ENCODE peak calls at places on chromosome 18, in eight cellular contexts. One of them, this sample, is unnamed.

GRCh38 chr18:33123852-33124251 is 316.7 kb downstream of the CCDC178 start:
- DNase-seq in bronchial epithelial cell: no peak
- DNase-seq in cardiac fibroblast: no peak
- DNase-seq in left lung: no peak
- DNase-seq in tibial nerve: no peak
- DNase-seq in fibroblast of pulmonary artery: no peak
- DNase-seq in IMR-90: no peak
- DNase-seq in GM23338: no peak
- DNase-seq in this sample: no peak

GRCh38 chr18:3156325-3156640 is 63.5 kb downstream of the MYOM1 start:
- DNase-seq in bronchial epithelial cell: no peak
- DNase-seq in cardiac fibroblast: no peak
- DNase-seq in left lung: no peak
- DNase-seq in tibial nerve: no peak
- DNase-seq in fibroblast of pulmonary artery: no peak
- DNase-seq in IMR-90: no peak
- DNase-seq in GM23338: no peak
- DNase-seq in this sample: no peak

GRCh38 chr18:50039736-50040135 is 155.2 kb downstream of the MYO5B start:
- DNase-seq in bronchial epithelial cell: no peak
- DNase-seq in cardiac fibroblast: no peak
- DNase-seq in left lung: no peak
- DNase-seq in tibial nerve: no peak
- DNase-seq in fibroblast of pulmonary artery: no peak
- DNase-seq in IMR-90: no peak
- DNase-seq in GM23338: no peak
- DNase-seq in this sample: no peak

GRCh38 chr18:2846638-2847340 is at the start of gene EMILIN2:
- DNase-seq in bronchial epithelial cell: peak; percentile 16
- DNase-seq in cardiac fibroblast: peak; percentile 35
- DNase-seq in left lung: peak; percentile 90
- DNase-seq in tibial nerve: peak; percentile 77
- DNase-seq in fibroblast of pulmonary artery: peak; percentile 38
- DNase-seq in IMR-90: peak; percentile 14
- DNase-seq in GM23338: peak; percentile 75
- DNase-seq in this sample: peak; percentile 53

GRCh38 chr18:8367217-8367988 is 241.8 kb upstream of the RAB12 start:
- DNase-seq in bronchial epithelial cell: peak; percentile 8
- DNase-seq in cardiac fibroblast: peak; percentile 18
- DNase-seq in left lung: peak; percentile 39
- DNase-seq in tibial nerve: no peak
- DNase-seq in fibroblast of pulmonary artery: peak; percentile 12
- DNase-seq in IMR-90: no peak
- DNase-seq in GM23338: peak; percentile 91
- DNase-seq in this sample: peak; percentile 30

GRCh38 chr18:23872701-23873550 is 141.6 kb upstream of the TTC39C start:
- DNase-seq in bronchial epithelial cell: peak; percentile 98
- DNase-seq in cardiac fibroblast: no peak
- DNase-seq in left lung: no peak
- DNase-seq in tibial nerve: no peak
- DNase-seq in fibroblast of pulmonary artery: no peak
- DNase-seq in IMR-90: no peak
- DNase-seq in GM23338: peak; percentile 37
- DNase-seq in this sample: no peak

GRCh38 chr18:74013955-74014354 is 133.7 kb downstream of the FBXO15 start:
- DNase-seq in bronchial epithelial cell: peak; percentile 90
- DNase-seq in cardiac fibroblast: peak; percentile 92
- DNase-seq in left lung: no peak
- DNase-seq in tibial nerve: peak; percentile 54
- DNase-seq in fibroblast of pulmonary artery: peak; percentile 73
- DNase-seq in IMR-90: peak; percentile 57
- DNase-seq in GM23338: no peak
- DNase-seq in this sample: peak; percentile 96

GRCh38 chr18:10417191-10417590 is 37.2 kb upstream of the APCDD1 start:
- DNase-seq in bronchial epithelial cell: peak; percentile 99
- DNase-seq in cardiac fibroblast: no peak
- DNase-seq in left lung: no peak
- DNase-seq in tibial nerve: no peak
- DNase-seq in fibroblast of pulmonary artery: no peak
- DNase-seq in IMR-90: no peak
- DNase-seq in GM23338: no peak
- DNase-seq in this sample: no peak

GRCh38 chr18:5073026-5073944 is 123.8 kb downstream of the AKAIN1 start:
- DNase-seq in bronchial epithelial cell: peak; percentile 30
- DNase-seq in cardiac fibroblast: peak; percentile 61
- DNase-seq in left lung: no peak
- DNase-seq in tibial nerve: peak; percentile 11
- DNase-seq in fibroblast of pulmonary artery: peak; percentile 51
- DNase-seq in IMR-90: peak; percentile 15
- DNase-seq in GM23338: peak; percentile 81
- DNase-seq in this sample: peak; percentile 44

GRCh38 chr18:35616664-35617423 is 35.3 kb downstream of the GALNT1 start:
- DNase-seq in bronchial epithelial cell: peak; percentile 96
- DNase-seq in cardiac fibroblast: peak; percentile 94
- DNase-seq in left lung: peak; percentile 73
- DNase-seq in tibial nerve: peak; percentile 10
- DNase-seq in fibroblast of pulmonary artery: peak; percentile 84
- DNase-seq in IMR-90: peak; percentile 92
- DNase-seq in GM23338: peak; percentile 48
- DNase-seq in this sample: peak; percentile 95

GRCh38 chr18:56568986-56569385 is 69.4 kb downstream of the TXNL1 start:
- DNase-seq in bronchial epithelial cell: no peak
- DNase-seq in cardiac fibroblast: no peak
- DNase-seq in left lung: no peak
- DNase-seq in tibial nerve: no peak
- DNase-seq in fibroblast of pulmonary artery: no peak
- DNase-seq in IMR-90: no peak
- DNase-seq in GM23338: no peak
- DNase-seq in this sample: no peak

GRCh38 chr18:56565059-56565458 is 73.3 kb downstream of the TXNL1 start:
- DNase-seq in bronchial epithelial cell: no peak
- DNase-seq in cardiac fibroblast: no peak
- DNase-seq in left lung: no peak
- DNase-seq in tibial nerve: no peak
- DNase-seq in fibroblast of pulmonary artery: no peak
- DNase-seq in IMR-90: no peak
- DNase-seq in GM23338: no peak
- DNase-seq in this sample: no peak

GRCh38 chr18:56562479-56562878 is 75.9 kb downstream of the TXNL1 start:
- DNase-seq in bronchial epithelial cell: no peak
- DNase-seq in cardiac fibroblast: no peak
- DNase-seq in left lung: no peak
- DNase-seq in tibial nerve: no peak
- DNase-seq in fibroblast of pulmonary artery: no peak
- DNase-seq in IMR-90: no peak
- DNase-seq in GM23338: no peak
- DNase-seq in this sample: no peak

GRCh38 chr18:56563568-56563967 is 74.8 kb downstream of the TXNL1 start:
- DNase-seq in bronchial epithelial cell: no peak
- DNase-seq in cardiac fibroblast: no peak
- DNase-seq in left lung: no peak
- DNase-seq in tibial nerve: no peak
- DNase-seq in fibroblast of pulmonary artery: no peak
- DNase-seq in IMR-90: no peak
- DNase-seq in GM23338: peak; percentile 94
- DNase-seq in this sample: peak; percentile 9

GRCh38 chr18:56565596-56566355 is 72.6 kb downstream of the TXNL1 start:
- DNase-seq in bronchial epithelial cell: peak; percentile 56
- DNase-seq in cardiac fibroblast: peak; percentile 87
- DNase-seq in left lung: no peak
- DNase-seq in tibial nerve: no peak
- DNase-seq in fibroblast of pulmonary artery: peak; percentile 93
- DNase-seq in IMR-90: peak; percentile 92
- DNase-seq in GM23338: no peak
- DNase-seq in this sample: peak; percentile 65
- H3K4me3 ChIP-seq in bronchial epithelial cell: no peak overlapping the region
- H3K4me3 ChIP-seq in cardiac fibroblast: no peak overlapping the region
- H3K4me3 ChIP-seq in left lung: no peak overlapping the region
- H3K4me3 ChIP-seq in tibial nerve: no peak overlapping the region
- H3K4me3 ChIP-seq in fibroblast of pulmonary artery: no peak overlapping the region
- H3K4me3 ChIP-seq in IMR-90: no peak overlapping the region
- H3K4me3 ChIP-seq in GM23338: no peak overlapping the region
- H3K4me3 ChIP-seq in this sample: no peak overlapping the region

GRCh38 chr18:9404565-9405060 is 70.0 kb downstream of the TWSG1 start:
- DNase-seq in bronchial epithelial cell: no peak
- DNase-seq in cardiac fibroblast: peak; percentile 51
- DNase-seq in left lung: no peak
- DNase-seq in tibial nerve: no peak
- DNase-seq in fibroblast of pulmonary artery: peak; percentile 60
- DNase-seq in IMR-90: no peak
- DNase-seq in GM23338: no peak
- DNase-seq in this sample: no peak

GRCh38 chr18:9405977-9406376 is 69.3 kb upstream of the RALBP1 start:
- DNase-seq in bronchial epithelial cell: no peak
- DNase-seq in cardiac fibroblast: no peak
- DNase-seq in left lung: no peak
- DNase-seq in tibial nerve: no peak
- DNase-seq in fibroblast of pulmonary artery: no peak
- DNase-seq in IMR-90: no peak
- DNase-seq in GM23338: no peak
- DNase-seq in this sample: no peak

GRCh38 chr18:9405130-9405529 is 70.2 kb upstream of the RALBP1 start:
- DNase-seq in bronchial epithelial cell: no peak
- DNase-seq in cardiac fibroblast: no peak
- DNase-seq in left lung: no peak
- DNase-seq in tibial nerve: no peak
- DNase-seq in fibroblast of pulmonary artery: no peak
- DNase-seq in IMR-90: no peak
- DNase-seq in GM23338: no peak
- DNase-seq in this sample: no peak

GRCh38 chr18:9401166-9401565 is 66.6 kb downstream of the TWSG1 start:
- DNase-seq in bronchial epithelial cell: no peak
- DNase-seq in cardiac fibroblast: peak; percentile 38
- DNase-seq in left lung: no peak
- DNase-seq in tibial nerve: no peak
- DNase-seq in fibroblast of pulmonary artery: peak; percentile 11
- DNase-seq in IMR-90: no peak
- DNase-seq in GM23338: no peak
- DNase-seq in this sample: peak; percentile 55

DNA sequence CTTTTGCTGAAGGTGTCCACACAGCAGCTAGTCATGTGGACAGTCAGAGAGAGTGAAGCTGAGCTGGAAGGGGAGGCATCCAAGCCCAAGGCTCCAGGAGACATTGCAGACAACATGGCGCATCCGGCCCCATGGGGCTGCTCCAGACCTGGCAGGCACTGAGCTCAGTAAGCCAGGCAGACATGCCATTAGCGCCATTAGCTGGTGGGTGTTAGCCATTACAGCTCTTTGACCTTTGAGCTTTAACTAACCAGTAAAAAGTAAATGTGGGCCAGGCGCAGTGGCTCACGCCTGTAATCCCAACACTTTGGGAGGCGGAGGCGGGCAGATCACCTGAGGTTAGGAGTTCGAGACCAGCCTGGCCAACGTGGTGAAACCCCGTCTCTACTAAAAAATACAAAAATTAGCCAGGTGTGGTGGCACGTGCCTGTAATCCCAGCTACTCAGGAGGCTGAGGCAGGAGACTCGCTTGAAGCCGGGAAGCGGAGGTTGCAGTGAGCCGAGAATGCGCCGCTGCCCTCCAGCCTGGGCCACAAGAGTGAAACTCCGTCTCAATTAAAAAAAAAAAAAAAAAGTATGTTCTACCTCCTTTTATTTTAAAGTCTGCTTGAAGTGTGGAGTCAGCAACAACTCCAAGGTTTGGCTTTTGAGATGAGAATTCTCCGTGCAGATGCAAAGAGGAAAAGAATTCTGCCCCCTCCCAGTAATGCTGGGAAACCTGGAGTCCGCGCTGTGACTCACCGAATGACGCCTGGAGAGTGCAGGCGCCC is 69.4 kb downstream of the TWSG1 start:
- DNase-seq in bronchial epithelial cell: no peak
- DNase-seq in cardiac fibroblast: no peak
- DNase-seq in left lung: no peak
- DNase-seq in tibial nerve: peak; percentile 12
- DNase-seq in fibroblast of pulmonary artery: no peak
- DNase-seq in IMR-90: peak; percentile 22
- DNase-seq in GM23338: peak; percentile 87
- DNase-seq in this sample: no peak
- TF ChIP-seq CTCF in bronchial epithelial cell: no peak
- TF ChIP-seq CTCF in cardiac fibroblast: no peak
- TF ChIP-seq CTCF in left lung: no peak
- TF ChIP-seq CTCF in tibial nerve: no peak
- TF ChIP-seq CTCF in fibroblast of pulmonary artery: no peak
- TF ChIP-seq CTCF in IMR-90: no peak
- TF ChIP-seq CTCF in GM23338: peak; percentile 60
- TF ChIP-seq CTCF in this sample: peak; percentile 12

GRCh38 chr18:45232058-45232457 is 383.2 kb upstream of the SLC14A2 start:
- DNase-seq in bronchial epithelial cell: no peak
- DNase-seq in cardiac fibroblast: no peak
- DNase-seq in left lung: no peak
- DNase-seq in tibial nerve: no peak
- DNase-seq in fibroblast of pulmonary artery: no peak
- DNase-seq in IMR-90: no peak
- DNase-seq in GM23338: no peak
- DNase-seq in this sample: no peak

GRCh38 chr18:45227004-45227403 is 388.3 kb upstream of the SLC14A2 start:
- DNase-seq in bronchial epithelial cell: no peak
- DNase-seq in cardiac fibroblast: no peak
- DNase-seq in left lung: no peak
- DNase-seq in tibial nerve: no peak
- DNase-seq in fibroblast of pulmonary artery: no peak
- DNase-seq in IMR-90: no peak
- DNase-seq in GM23338: peak; percentile 14
- DNase-seq in this sample: peak; percentile 24

GRCh38 chr18:45231606-45232005 is 383.7 kb upstream of the SLC14A2 start:
- DNase-seq in bronchial epithelial cell: no peak
- DNase-seq in cardiac fibroblast: no peak
- DNase-seq in left lung: no peak
- DNase-seq in tibial nerve: no peak
- DNase-seq in fibroblast of pulmonary artery: no peak
- DNase-seq in IMR-90: peak; percentile 52
- DNase-seq in GM23338: no peak
- DNase-seq in this sample: no peak

DNA sequence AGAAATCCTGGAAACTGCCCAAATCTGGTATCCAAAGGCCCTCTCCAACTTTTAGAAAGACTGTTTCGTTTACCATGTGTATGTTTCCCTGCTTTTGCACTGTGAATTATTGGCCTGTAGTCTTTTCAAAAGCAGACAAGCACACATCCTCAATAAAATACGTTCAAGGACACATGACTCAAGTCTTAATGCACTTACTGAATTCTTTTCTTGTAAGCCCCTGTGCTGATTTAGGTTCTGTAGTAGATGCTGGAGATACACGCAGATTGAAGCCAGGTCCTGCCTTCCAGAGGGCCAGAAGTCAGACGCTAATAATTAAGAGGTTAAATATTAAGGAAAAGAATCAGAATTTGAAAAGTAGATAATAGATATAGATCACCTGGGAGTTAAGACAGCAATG is 386.3 kb upstream of the SLC14A2 start:
- DNase-seq in bronchial epithelial cell: no peak
- DNase-seq in cardiac fibroblast: no peak
- DNase-seq in left lung: no peak
- DNase-seq in tibial nerve: no peak
- DNase-seq in fibroblast of pulmonary artery: no peak
- DNase-seq in IMR-90: no peak
- DNase-seq in GM23338: no peak
- DNase-seq in this sample: no peak
- H3K4me3 ChIP-seq in bronchial epithelial cell: no peak overlapping the region
- H3K4me3 ChIP-seq in cardiac fibroblast: no peak overlapping the region
- H3K4me3 ChIP-seq in left lung: no peak overlapping the region
- H3K4me3 ChIP-seq in tibial nerve: no peak overlapping the region
- H3K4me3 ChIP-seq in fibroblast of pulmonary artery: no peak overlapping the region
- H3K4me3 ChIP-seq in IMR-90: no peak overlapping the region
- H3K4me3 ChIP-seq in GM23338: no peak overlapping the region
- H3K4me3 ChIP-seq in this sample: no peak overlapping the region

GRCh38 chr18:52451851-52452250 is 111.9 kb downstream of the DCC start:
- DNase-seq in bronchial epithelial cell: no peak
- DNase-seq in cardiac fibroblast: no peak
- DNase-seq in left lung: no peak
- DNase-seq in tibial nerve: no peak
- DNase-seq in fibroblast of pulmonary artery: no peak
- DNase-seq in IMR-90: no peak
- DNase-seq in GM23338: peak; percentile 18
- DNase-seq in this sample: no peak
- TF ChIP-seq CTCF in bronchial epithelial cell: no peak
- TF ChIP-seq CTCF in cardiac fibroblast: no peak
- TF ChIP-seq CTCF in left lung: no peak
- TF ChIP-seq CTCF in tibial nerve: no peak
- TF ChIP-seq CTCF in fibroblast of pulmonary artery: no peak
- TF ChIP-seq CTCF in IMR-90: no peak
- TF ChIP-seq CTCF in GM23338: no peak
- TF ChIP-seq CTCF in this sample: no peak

This sample was measured in choroid plexus epithelial cell.